ENCODE peak calls at places on chromosomes 2 and 18, in eight cellular contexts. N is spleen, U is sigmoid colon, Q is breast epithelium, X is IMR-90, T is tibial nerve, J is heart left ventricle, G is A549. I is an unnamed sample.

GRCh38 chr18:46672062-46672970 is 15.3 kb upstream of the LOXHD1 start:
- DNase-seq in N (no peak), U (no peak), Q (no peak), X (peak), T (no peak), J (no peak), G (no peak), I (no peak)

GRCh38 chr18:36711014-36711725 is 117.6 kb downstream of the TPGS2 start:
- DNase-seq in N (no peak), U (no peak), Q (no peak), X (peak), T (no peak), J (no peak), G (no peak), I (no peak)

GRCh38 chr2:66845307-66845706 is 410.4 kb downstream of the MEIS1 start:
- DNase-seq in N (no peak), U (no peak), Q (no peak), X (peak), T (no peak), J (no peak), G (no peak), I (no peak)

GRCh38 chr2:144886847-144887246 is 366.9 kb upstream of the ZEB2 start:
- DNase-seq in N (no peak), U (peak), Q (no peak), X (no peak), T (peak), J (no peak), G (no peak), I (no peak)

GRCh38 chr18:4510709-4511108 is 55.6 kb upstream of the DLGAP1 start:
- DNase-seq in N (no peak), U (no peak), Q (no peak), X (no peak), T (no peak), J (no peak), G (no peak), I (peak)

GRCh38 chr2:127826047-127826446 is 15.1 kb upstream of the WDR33 start:
- DNase-seq in N (no peak), U (no peak), Q (no peak), X (peak), T (no peak), J (no peak), G (no peak), I (no peak)

GRCh38 chr2:85843543-85843942 is 45.2 kb downstream of the ST3GAL5 start:
- DNase-seq in N (no peak), U (no peak), Q (no peak), X (no peak), T (no peak), J (no peak), G (peak), I (peak)

GRCh38 chr2:10080536-10081304 is 509 bp upstream of the CYS1 start:
- DNase-seq in N (no peak), U (peak), Q (no peak), X (no peak), T (no peak), J (no peak), G (no peak), I (no peak)

GRCh38 chr2:228599781-228600180 is 418.3 kb upstream of the SPHKAP start:
- DNase-seq in N (no peak), U (no peak), Q (no peak), X (no peak), T (no peak), J (no peak), G (no peak), I (no peak)

GRCh38 chr2:65231121-65231520 is 3.5 kb downstream of the ACTR2 start:
- DNase-seq in N (no peak), U (no peak), Q (no peak), X (peak), T (no peak), J (no peak), G (no peak), I (no peak)

GRCh38 chr2:69831354-69831905 is 2.0 kb downstream of the GMCL1 start:
- DNase-seq in N (no peak), U (no peak), Q (no peak), X (no peak), T (no peak), J (no peak), G (no peak), I (no peak)

GRCh38 chr2:220916931-220917330 is 655.2 kb downstream of the EPHA4 start:
- DNase-seq in N (no peak), U (no peak), Q (no peak), X (no peak), T (no peak), J (no peak), G (no peak), I (no peak)

GRCh38 chr2:138831154-138831553 is 51.0 kb upstream of the NXPH2 start:
- DNase-seq in N (no peak), U (no peak), Q (no peak), X (no peak), T (no peak), J (no peak), G (no peak), I (no peak)

GRCh38 chr18:76354348-76354747 is 140.7 kb downstream of the ZNF516 start:
- DNase-seq in N (no peak), U (peak), Q (no peak), X (peak), T (no peak), J (no peak), G (no peak), I (no peak)

GRCh38 chr2:75589344-75590105 is 28.8 kb upstream of the EVA1A start:
- DNase-seq in N (no peak), U (no peak), Q (no peak), X (peak), T (no peak), J (no peak), G (no peak), I (no peak)

GRCh38 chr2:153474407-153474806 is 4.2 kb downstream of the RPRM start:
- DNase-seq in N (no peak), U (no peak), Q (no peak), X (no peak), T (no peak), J (no peak), G (no peak), I (no peak)

GRCh38 chr2:160956243-160956802 is 203.9 kb upstream of the TANK start:
- DNase-seq in N (no peak), U (peak), Q (no peak), X (no peak), T (peak), J (no peak), G (no peak), I (no peak)

GRCh38 chr2:215313219-215313656 is 1.4 kb downstream of the ATIC start:
- DNase-seq in N (no peak), U (no peak), Q (no peak), X (no peak), T (no peak), J (no peak), G (no peak), I (peak)

GRCh38 chr18:67574749-67575148 is 58.2 kb upstream of the DSEL start:
- DNase-seq in N (no peak), U (no peak), Q (no peak), X (no peak), T (no peak), J (no peak), G (no peak), I (no peak)

GRCh38 chr2:46471-47345 is at the start of gene FAM110C:
- DNase-seq in N (peak), U (no peak), Q (peak), X (no peak), T (no peak), J (peak), G (peak), I (no peak)
- TF ChIP-seq POLR2A in N (no peak), U (no peak), Q (no peak), X (no peak), T (no peak), J (peak), G (no peak), I (no peak)

DNA sequence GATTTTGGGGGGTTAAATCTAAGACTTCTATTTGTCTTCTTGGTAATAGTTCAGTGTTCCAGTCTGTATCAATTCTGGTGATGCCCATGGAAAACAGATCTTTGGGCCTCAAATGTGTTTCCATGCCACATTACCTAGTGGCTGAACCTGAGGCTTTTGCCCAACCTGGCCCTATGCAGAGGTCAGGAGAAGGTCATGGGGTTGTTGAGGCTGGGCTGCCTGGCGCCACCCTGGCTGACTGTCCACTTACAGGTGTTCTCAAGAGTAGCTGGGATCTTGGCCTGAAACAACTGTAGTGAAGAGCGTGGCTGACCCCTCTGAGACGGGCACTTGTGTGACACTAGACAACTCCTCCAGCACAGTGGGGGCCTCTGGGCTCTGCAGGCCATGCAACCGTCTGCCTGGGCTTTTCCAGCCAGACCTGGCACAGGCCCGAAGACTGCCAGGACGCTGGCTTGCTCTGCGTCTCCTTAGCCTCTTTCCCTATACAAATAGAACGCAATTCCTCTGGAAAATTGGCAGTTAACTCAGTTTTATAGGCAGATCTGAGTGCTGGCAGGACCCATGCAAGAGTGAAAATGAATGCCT is 127.8 kb downstream of the TRIM43 start:
- DNase-seq in N (no peak), U (no peak), Q (no peak), X (no peak), T (no peak), J (no peak), G (no peak), I (no peak)
- TF ChIP-seq POLR2A in N (no peak), U (no peak), Q (no peak), X (no peak), T (no peak), J (no peak), G (no peak), I (no peak)

DNA sequence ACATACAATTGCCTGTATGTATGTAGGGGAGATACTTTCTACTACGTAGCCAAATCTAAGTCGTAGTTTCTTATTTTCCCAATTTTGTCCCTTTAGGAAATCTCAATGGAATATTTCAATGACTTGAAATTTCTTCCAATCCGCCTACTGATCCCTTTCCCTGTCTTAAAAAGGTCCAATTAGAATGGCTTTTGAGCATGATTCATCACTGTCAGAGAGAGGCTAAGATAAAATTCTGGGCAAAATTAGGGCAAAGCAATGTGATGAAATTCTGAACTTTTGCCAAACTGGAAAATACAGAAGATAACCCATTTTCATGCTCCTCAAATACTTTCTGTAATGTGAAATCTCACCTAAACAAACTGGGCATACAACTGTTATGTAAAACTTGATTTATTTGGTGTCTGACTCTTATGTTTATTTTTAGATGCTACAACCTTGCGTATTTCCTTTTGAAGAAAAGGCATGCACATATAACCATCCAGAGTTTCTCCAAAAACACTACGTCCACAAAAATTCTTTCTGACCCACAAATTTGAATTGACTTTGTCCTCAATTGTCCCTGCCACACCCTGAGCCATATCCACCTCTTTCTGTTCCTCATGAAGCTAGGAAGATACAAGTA is 147.1 kb downstream of the IKZF2 start:
- DNase-seq in N (no peak), U (no peak), Q (no peak), X (peak), T (no peak), J (no peak), G (no peak), I (no peak)
- TF ChIP-seq POLR2A in N (no peak), U (no peak), Q (no peak), X (no peak), T (no peak), J (no peak), G (no peak), I (no peak)

GRCh38 chr2:233075141-233075965 is 15.2 kb downstream of the INPP5D start:
- DNase-seq in N (peak), U (no peak), Q (no peak), X (no peak), T (no peak), J (no peak), G (no peak), I (no peak)
- TF ChIP-seq POLR2A in N (no peak), U (no peak), Q (no peak), X (no peak), T (no peak), J (no peak), G (no peak), I (no peak)

GRCh38 chr2:120867290-120868231 is 131.9 kb downstream of the GLI2 start:
- DNase-seq in N (peak), U (peak), Q (peak), X (peak), T (peak), J (peak), G (peak), I (peak)
- TF ChIP-seq POLR2A in N (no peak), U (no peak), Q (no peak), X (peak), T (peak), J (no peak), G (no peak), I (no peak)

GRCh38 chr2:241399941-241400922 is 44.1 kb downstream of the FARP2 start:
- DNase-seq in N (no peak), U (no peak), Q (no peak), X (no peak), T (no peak), J (no peak), G (no peak), I (no peak)
- TF ChIP-seq POLR2A in N (no peak), U (no peak), Q (no peak), X (no peak), T (no peak), J (no peak), G (no peak), I (no peak)

DNA sequence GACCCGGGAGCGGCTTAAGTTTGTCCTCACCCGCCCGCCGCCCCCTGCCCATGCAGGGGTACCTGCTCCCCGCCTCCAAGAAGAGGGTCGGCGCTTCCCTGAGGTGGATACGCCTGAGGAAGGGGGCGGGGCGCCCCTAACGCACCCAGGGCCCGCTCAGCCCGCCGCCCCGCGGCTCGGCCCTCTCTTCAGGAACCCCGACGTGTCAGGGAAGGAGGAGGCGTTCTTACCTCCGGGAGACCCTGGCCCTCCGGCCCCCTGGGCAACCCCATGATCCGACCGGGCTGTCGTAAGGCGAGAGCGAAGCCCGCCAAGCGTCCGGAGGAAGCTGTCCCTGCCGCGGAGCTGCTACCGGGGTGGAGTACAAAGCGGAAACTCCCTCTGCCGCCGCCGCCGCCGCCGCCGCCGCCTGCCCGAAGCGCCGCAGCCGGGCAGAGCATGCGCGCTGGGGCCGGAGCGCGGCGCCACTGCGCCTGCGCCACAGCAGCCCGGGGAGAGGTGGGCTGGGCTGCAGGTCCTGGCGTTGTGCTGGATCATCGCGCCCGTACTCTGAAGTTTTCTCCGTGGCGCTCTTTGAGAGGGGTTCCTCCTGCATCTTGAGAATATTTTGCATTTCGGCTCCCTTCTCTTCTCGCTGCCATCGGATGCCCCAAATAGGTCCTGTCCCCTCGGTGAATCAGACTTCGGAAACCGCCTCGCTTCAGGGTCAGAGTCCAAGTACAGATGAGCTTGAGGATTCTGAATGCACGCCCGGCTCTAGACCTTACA is at the start of gene CCDC93:
- DNase-seq in N (peak), U (peak), Q (peak), X (peak), T (peak), J (peak), G (peak), I (peak)
- TF ChIP-seq POLR2A in N (peak), U (peak), Q (no peak), X (peak), T (peak), J (peak), G (peak), I (peak)

GRCh38 chr2:55049794-55050132 is 488 bp downstream of the RTN4 start:
- DNase-seq in N (peak), U (no peak), Q (no peak), X (no peak), T (no peak), J (no peak), G (no peak), I (no peak)

GRCh38 chr2:55047677-55048299 is 2.5 kb downstream of the RTN4 start:
- DNase-seq in N (no peak), U (no peak), Q (no peak), X (peak), T (no peak), J (no peak), G (no peak), I (peak)

GRCh38 chr2:55048514-55048924 is 1.7 kb downstream of the RTN4 start:
- DNase-seq in N (no peak), U (no peak), Q (no peak), X (peak), T (peak), J (no peak), G (no peak), I (peak)

GRCh38 chr2:55050133-55050994 is at the start of gene RTN4:
- DNase-seq in N (peak), U (peak), Q (peak), X (peak), T (peak), J (peak), G (peak), I (peak)

DNA sequence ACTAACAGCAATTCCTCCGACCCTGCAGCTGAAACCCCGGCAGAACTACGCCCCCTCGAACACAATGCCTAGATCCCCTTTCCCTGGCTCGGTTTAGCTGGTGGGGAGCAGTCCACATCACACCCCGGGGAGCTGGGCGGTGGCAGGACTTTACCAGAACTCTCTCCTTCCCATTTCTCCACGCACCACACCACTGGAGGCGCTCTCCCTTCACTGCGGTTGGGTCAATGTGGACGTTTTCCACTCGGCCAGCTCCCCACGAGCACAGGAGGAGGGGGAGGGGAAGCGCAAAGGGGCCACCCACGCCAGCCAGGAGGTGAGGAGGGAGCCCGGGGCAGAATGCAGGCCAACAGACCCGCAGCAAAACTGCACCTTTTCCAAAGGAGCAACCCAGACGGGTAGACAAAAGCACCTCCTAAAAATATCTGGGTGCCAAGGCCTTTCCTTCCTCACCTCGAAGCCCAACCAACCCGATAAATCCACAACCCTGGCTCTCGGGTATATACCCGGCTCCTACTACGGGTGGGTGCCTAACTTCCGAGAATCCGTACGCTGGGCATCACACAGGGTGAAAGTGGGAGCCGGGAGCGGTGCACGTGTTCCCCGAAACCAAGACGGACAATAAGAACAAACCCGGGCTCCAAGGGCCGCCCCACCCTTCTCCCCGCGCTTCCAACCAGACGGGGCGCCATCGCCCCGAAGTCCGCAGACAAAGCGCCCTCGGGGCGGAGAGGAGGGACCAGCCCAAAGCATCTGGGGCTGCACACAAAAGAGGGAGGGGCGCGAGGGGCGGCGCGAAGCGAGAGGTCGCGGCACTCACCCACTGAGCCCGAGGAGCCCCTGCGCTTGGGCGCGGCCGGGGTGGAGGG is 1.1 kb downstream of the RTN4 start:
- DNase-seq in N (peak), U (peak), Q (peak), X (peak), T (peak), J (peak), G (peak), I (peak)
- TF ChIP-seq POLR2A in N (no peak), U (peak), Q (peak), X (peak), T (peak), J (peak), G (peak), I (peak)

DNA sequence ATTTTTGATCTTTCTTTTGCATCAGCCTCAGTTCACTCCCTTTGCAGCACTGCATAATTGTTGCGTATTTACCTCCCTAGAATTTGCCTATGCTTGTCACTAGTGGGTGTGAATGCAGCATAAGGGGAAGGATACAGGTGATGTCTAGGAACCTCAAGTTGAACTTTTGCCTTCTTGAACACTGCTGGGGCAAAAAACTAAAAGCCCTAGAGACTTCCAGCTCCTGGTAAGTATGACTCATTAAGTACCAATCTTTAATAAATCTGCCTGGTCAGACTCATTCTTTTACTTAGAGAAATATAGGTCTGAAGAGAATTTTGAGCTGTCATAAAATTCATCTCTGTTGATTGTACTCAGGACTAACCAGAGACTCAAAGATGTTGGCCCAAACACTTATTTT is 547.3 kb upstream of the FANCL start:
- DNase-seq in N (no peak), U (no peak), Q (no peak), X (no peak), T (no peak), J (no peak), G (no peak), I (no peak)
- TF ChIP-seq POLR2A in N (no peak), U (no peak), Q (no peak), X (no peak), T (no peak), J (no peak), G (no peak), I (no peak)